ENCODE peak calls at places on chromosomes 11 and 22, in five cellular contexts. Q, N, X, F and M are unnamed samples.

GRCh38 chr11:62705401-62705800 is 1.8 kb downstream of the BSCL2 start:
- DNase-seq in Q (no peak), F (no peak), N (no peak), X (no peak), M (no peak)

GRCh38 chr11:43866969-43867368 is 13.7 kb upstream of the ALKBH3 start:
- DNase-seq in N (no peak), F (no peak), X (no peak), Q (no peak), M (no peak)

GRCh38 chr11:85627332-85627997 is at the start of gene DLG2:
- DNase-seq in X (no peak), F (no peak), Q (peak), N (peak), M (no peak)

GRCh38 chr11:3950996-3951662 is 95.7 kb downstream of the STIM1 start:
- DNase-seq in Q (no peak), X (no peak), F (no peak), N (no peak), M (peak)

GRCh38 chr11:69523453-69523852 is 42.0 kb downstream of the LINC01488 start:
- DNase-seq in Q (no peak), N (no peak), X (no peak), F (no peak), M (no peak)

GRCh38 chr11:100932474-100933100 is 197.0 kb downstream of the PGR start:
- DNase-seq in X (no peak), N (peak), F (no peak), Q (no peak), M (no peak)

GRCh38 chr11:86632499-86633269 is 39.7 kb downstream of the ME3 start:
- DNase-seq in X (peak), Q (peak), F (no peak), N (peak), M (peak)

GRCh38 chr11:120637131-120637530 is 125.6 kb downstream of the GRIK4 start:
- DNase-seq in F (no peak), N (no peak), X (no peak), Q (no peak), M (no peak)

GRCh38 chr11:123405123-123405592 is 24.9 kb upstream of the GRAMD1B start:
- DNase-seq in Q (no peak), N (peak), F (no peak), X (no peak), M (no peak)

GRCh38 chr22:22787805-22788459 is 99.7 kb upstream of the IGLL5 start:
- DNase-seq in N (peak), Q (peak), X (peak), F (peak), M (no peak)

GRCh38 chr11:121309688-121310087 is 17.1 kb downstream of the SC5D start:
- DNase-seq in N (peak), Q (no peak), F (no peak), X (no peak), M (no peak)

GRCh38 chr11:44171518-44171917 is 76.0 kb downstream of the EXT2 start:
- DNase-seq in F (no peak), Q (no peak), X (no peak), N (no peak), M (peak)

GRCh38 chr11:44765026-44765595 is 38.3 kb downstream of the TSPAN18 start:
- DNase-seq in X (no peak), N (no peak), F (no peak), Q (no peak), M (no peak)

GRCh38 chr22:27206001-27206746 is 548.8 kb downstream of the MIAT start:
- DNase-seq in X (no peak), F (no peak), Q (no peak), N (no peak), M (peak)

GRCh38 chr11:45087301-45087700 is 59.1 kb upstream of the PRDM11 start:
- DNase-seq in F (no peak), N (no peak), X (no peak), Q (no peak), M (no peak)

GRCh38 chr11:8018742-8019631 is 31.9 kb downstream of the EIF3F start:
- DNase-seq in X (peak), Q (peak), F (peak), N (peak), M (no peak)

GRCh38 chr11:2330696-2331095 is 28.9 kb downstream of the TSPAN32 start:
- DNase-seq in N (no peak), X (no peak), F (no peak), Q (no peak), M (no peak)

GRCh38 chr11:13141731-13142724 is 132.9 kb downstream of the RASSF10 start:
- DNase-seq in N (no peak), F (no peak), Q (no peak), X (no peak), M (no peak)

DNA sequence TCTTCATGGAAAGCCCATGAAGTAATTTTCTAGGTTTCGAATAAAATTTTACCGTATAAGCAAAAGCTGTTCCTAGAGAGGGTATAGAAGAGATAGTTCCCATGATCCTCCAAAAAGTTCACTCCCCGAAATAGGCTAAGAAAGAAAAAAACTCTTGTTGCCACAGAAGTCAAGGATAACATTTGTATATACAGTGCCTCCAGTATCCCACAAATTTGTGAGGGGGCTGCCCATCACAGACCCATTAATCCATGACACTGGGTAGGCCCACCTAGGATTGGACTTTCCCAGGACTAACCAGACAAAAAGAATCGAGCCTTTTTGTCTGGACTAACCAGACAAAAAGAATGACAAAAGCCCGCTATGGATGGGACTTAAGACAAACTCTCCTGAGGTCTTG is 233.0 kb downstream of the DDX10 start:
- DNase-seq in Q (no peak), N (no peak), X (no peak), F (no peak), M (no peak)
- TF ChIP-seq CTCF in Q (no peak), N (no peak), X (no peak), F (no peak), M (no peak)

GRCh38 chr11:60280412-60280811 is at the start of gene MS4A4A:
- DNase-seq in Q (no peak), X (no peak), F (no peak), N (no peak), M (no peak)

GRCh38 chr11:60281482-60281881 is 1.0 kb downstream of the MS4A4A start:
- DNase-seq in F (no peak), N (no peak), Q (no peak), X (no peak), M (no peak)

GRCh38 chr11:60282291-60282690 is 1.8 kb downstream of the MS4A4A start:
- DNase-seq in X (no peak), Q (no peak), F (no peak), N (no peak), M (no peak)
- H3K4me3 ChIP-seq in X (peak), Q (no peak), F (no peak), N (no peak), M (no peak)

DNA sequence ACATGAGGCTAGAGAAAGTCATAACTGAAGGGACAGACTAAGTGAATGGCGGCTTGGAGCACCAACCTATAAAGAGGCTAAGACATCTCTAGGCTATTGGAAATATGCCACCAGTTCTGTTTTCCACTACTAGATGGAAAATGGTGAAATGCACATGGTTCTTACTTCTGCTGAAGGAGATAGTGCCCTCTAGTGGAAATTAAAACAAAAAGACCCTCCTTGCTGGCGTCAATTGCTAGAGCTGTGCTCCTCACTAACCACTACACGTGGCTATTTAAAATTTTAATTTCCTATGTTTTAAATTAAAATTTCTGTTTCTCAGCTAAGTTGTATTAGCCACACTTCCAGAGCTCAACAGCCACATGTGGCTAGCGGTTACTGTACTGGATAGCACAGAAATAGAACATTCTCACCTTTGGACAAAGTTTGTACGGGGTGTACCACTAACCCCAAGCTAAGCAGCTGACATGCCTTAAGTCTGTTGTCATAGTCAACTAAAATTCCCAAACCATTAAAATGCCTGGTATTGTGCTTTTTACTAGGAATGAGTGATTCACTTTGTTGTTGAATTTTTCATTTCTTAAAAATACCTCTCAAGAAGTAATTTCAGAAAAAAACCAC is 34.1 kb upstream of the CALCA start:
- DNase-seq in X (no peak), F (no peak), N (peak), Q (peak), M (peak)
- TF ChIP-seq CTCF in X (peak), F (peak), N (peak), Q (peak), M (no peak)

GRCh38 chr11:114301927-114302326 is 5.7 kb downstream of the NNMT start:
- DNase-seq in Q (no peak), X (no peak), F (no peak), N (no peak), M (no peak)
- H3K4me3 ChIP-seq in Q (no peak), X (peak), F (no peak), N (no peak), M (peak)

DNA sequence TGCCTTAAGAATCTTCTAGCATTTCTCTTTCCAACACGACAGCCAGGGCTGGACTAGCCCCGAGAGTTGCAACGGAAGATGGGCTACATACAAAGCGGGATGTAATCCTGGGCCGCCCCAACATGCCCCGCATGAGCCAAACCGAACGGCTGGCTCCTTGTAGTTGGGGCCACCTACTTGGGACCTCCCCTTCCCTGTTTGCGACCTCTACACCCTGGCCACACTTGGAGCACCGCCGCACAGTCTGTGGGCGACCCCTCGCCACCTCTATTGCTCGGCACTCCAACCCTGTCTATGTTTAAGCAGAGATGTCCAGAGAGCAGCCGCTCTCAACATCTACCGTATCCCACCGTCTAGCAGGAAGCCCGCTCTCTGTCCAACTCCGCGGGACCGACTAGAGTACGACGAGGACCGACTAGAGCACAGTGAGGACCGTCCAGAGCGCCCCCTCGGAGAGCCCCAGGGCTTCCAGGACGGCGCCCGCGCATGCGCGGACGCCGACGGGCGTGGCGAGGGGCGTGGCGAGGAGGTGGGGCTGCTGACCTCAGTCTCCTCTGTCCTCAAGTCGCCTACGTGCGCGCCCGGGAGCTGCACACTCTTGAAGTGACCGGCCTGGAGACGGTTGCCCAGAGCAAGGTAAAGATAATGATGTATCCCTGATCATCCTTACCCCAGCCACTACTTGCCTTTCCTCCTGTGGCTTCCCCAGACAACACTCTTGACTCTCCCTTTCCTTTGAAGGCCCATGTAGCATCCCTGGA is 32.3 kb downstream of the NEAT1 start:
- DNase-seq in F (peak), X (peak), N (peak), Q (peak), M (no peak)
- TF ChIP-seq CTCF in F (no peak), X (no peak), N (peak), Q (no peak), M (no peak)

GRCh38 chr22:16959345-16959930 is 48.6 kb downstream of the GAB4 start:
- DNase-seq in Q (no peak), X (no peak), N (no peak), F (no peak), M (no peak)

GRCh38 chr22:16956290-16956689 is 51.7 kb downstream of the GAB4 start:
- DNase-seq in F (no peak), N (no peak), Q (no peak), X (no peak), M (no peak)

GRCh38 chr22:16957781-16958180 is 50.2 kb downstream of the GAB4 start:
- DNase-seq in N (no peak), Q (no peak), F (no peak), X (no peak), M (no peak)

GRCh38 chr22:16960220-16960883 is 47.7 kb downstream of the GAB4 start:
- DNase-seq in X (no peak), Q (no peak), N (no peak), F (no peak), M (no peak)

DNA sequence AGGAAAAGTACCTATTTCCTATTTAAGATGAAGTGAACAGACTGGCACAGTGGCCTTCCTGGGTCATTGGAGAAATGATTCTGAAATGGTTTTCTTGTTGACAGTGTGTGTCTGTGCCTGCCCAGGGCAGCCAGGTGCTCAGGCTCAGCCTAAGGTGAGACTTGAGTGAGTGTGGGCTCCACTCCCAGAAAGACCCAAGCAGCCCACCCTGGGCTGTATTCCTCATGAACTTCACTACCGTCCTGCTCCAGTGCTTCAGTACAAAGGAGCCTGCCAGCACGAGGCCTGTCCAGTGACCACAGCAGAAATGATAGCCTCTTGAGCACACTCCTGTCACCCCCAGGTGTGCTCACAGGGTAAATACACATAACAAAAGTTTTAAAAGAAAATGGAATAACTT is 49.5 kb downstream of the GAB4 start:
- DNase-seq in F (no peak), N (no peak), Q (no peak), X (no peak), M (no peak)
- H3K4me3 ChIP-seq in F (no peak), N (no peak), Q (no peak), X (no peak), M (no peak)